ENCODE peak calls at places on chromosomes 2 and 18, in four cellular contexts. One of them, this sample, is unnamed.

GRCh38 chr2:141105763-141106162 is 1025.1 kb downstream of the LRP1B start:
- DNase-seq in stimulated activated CD4-positive, alpha-beta T cell treated with anti-CD3 and anti-CD28 coated beads, Interleukin-12 subunit alpha, Interleukin-12 subunit beta, amount 100 ng/mL, for 48 hours: no peak
- DNase-seq in pulmonary artery endothelial cell: no peak
- DNase-seq in D341Med: no peak
- DNase-seq in this sample: no peak

GRCh38 chr2:215396595-215397313 is 39.1 kb downstream of the FN1 start:
- DNase-seq in stimulated activated CD4-positive, alpha-beta T cell treated with anti-CD3 and anti-CD28 coated beads, Interleukin-12 subunit alpha, Interleukin-12 subunit beta, amount 100 ng/mL, for 48 hours: no peak
- DNase-seq in pulmonary artery endothelial cell: no peak
- DNase-seq in D341Med: no peak
- DNase-seq in this sample: no peak

GRCh38 chr2:143078106-143078505 is 51.1 kb upstream of the ARHGAP15 start:
- DNase-seq in stimulated activated CD4-positive, alpha-beta T cell treated with anti-CD3 and anti-CD28 coated beads, Interleukin-12 subunit alpha, Interleukin-12 subunit beta, amount 100 ng/mL, for 48 hours: no peak
- DNase-seq in pulmonary artery endothelial cell: no peak
- DNase-seq in D341Med: no peak
- DNase-seq in this sample: no peak

GRCh38 chr2:71674158-71674807 is 220.9 kb downstream of the DYSF start:
- DNase-seq in stimulated activated CD4-positive, alpha-beta T cell treated with anti-CD3 and anti-CD28 coated beads, Interleukin-12 subunit alpha, Interleukin-12 subunit beta, amount 100 ng/mL, for 48 hours: no peak
- DNase-seq in pulmonary artery endothelial cell: no peak
- DNase-seq in D341Med: no peak
- DNase-seq in this sample: no peak

GRCh38 chr2:88868861-88869260 is 177.4 kb downstream of the RPIA start:
- DNase-seq in stimulated activated CD4-positive, alpha-beta T cell treated with anti-CD3 and anti-CD28 coated beads, Interleukin-12 subunit alpha, Interleukin-12 subunit beta, amount 100 ng/mL, for 48 hours: no peak
- DNase-seq in pulmonary artery endothelial cell: no peak
- DNase-seq in D341Med: no peak
- DNase-seq in this sample: no peak

GRCh38 chr2:202278944-202279343 is 13.4 kb downstream of the NOP58 start:
- DNase-seq in stimulated activated CD4-positive, alpha-beta T cell treated with anti-CD3 and anti-CD28 coated beads, Interleukin-12 subunit alpha, Interleukin-12 subunit beta, amount 100 ng/mL, for 48 hours: no peak
- DNase-seq in pulmonary artery endothelial cell: peak
- DNase-seq in D341Med: peak
- DNase-seq in this sample: no peak

GRCh38 chr18:25279133-25279532 is 72.8 kb downstream of the ZNF521 start:
- DNase-seq in stimulated activated CD4-positive, alpha-beta T cell treated with anti-CD3 and anti-CD28 coated beads, Interleukin-12 subunit alpha, Interleukin-12 subunit beta, amount 100 ng/mL, for 48 hours: no peak
- DNase-seq in pulmonary artery endothelial cell: no peak
- DNase-seq in D341Med: no peak
- DNase-seq in this sample: no peak

GRCh38 chr2:6011871-6012380 is 319.7 kb downstream of the SOX11 start:
- DNase-seq in stimulated activated CD4-positive, alpha-beta T cell treated with anti-CD3 and anti-CD28 coated beads, Interleukin-12 subunit alpha, Interleukin-12 subunit beta, amount 100 ng/mL, for 48 hours: no peak
- DNase-seq in pulmonary artery endothelial cell: no peak
- DNase-seq in D341Med: no peak
- DNase-seq in this sample: no peak

GRCh38 chr2:238101891-238102841 is 2.0 kb downstream of the ESPNL start:
- DNase-seq in stimulated activated CD4-positive, alpha-beta T cell treated with anti-CD3 and anti-CD28 coated beads, Interleukin-12 subunit alpha, Interleukin-12 subunit beta, amount 100 ng/mL, for 48 hours: no peak
- DNase-seq in pulmonary artery endothelial cell: no peak
- DNase-seq in D341Med: peak
- DNase-seq in this sample: peak

GRCh38 chr18:22471546-22472131 is 53.9 kb upstream of the CTAGE1 start:
- DNase-seq in stimulated activated CD4-positive, alpha-beta T cell treated with anti-CD3 and anti-CD28 coated beads, Interleukin-12 subunit alpha, Interleukin-12 subunit beta, amount 100 ng/mL, for 48 hours: no peak
- DNase-seq in pulmonary artery endothelial cell: no peak
- DNase-seq in D341Med: no peak
- DNase-seq in this sample: peak

GRCh38 chr2:71796174-71796592 is 342.8 kb downstream of the DYSF start:
- DNase-seq in stimulated activated CD4-positive, alpha-beta T cell treated with anti-CD3 and anti-CD28 coated beads, Interleukin-12 subunit alpha, Interleukin-12 subunit beta, amount 100 ng/mL, for 48 hours: no peak
- DNase-seq in pulmonary artery endothelial cell: no peak
- DNase-seq in D341Med: no peak
- DNase-seq in this sample: no peak